ENCODE peak calls at places on chromosomes 3 and 15, in nine cellular contexts. O is cardiac muscle cell, F is NT2/D1, L is psoas muscle, Q is ovary, E is left ventricle myocardium inferior, R is HepG2, G is neuronal stem cell, H is colonic mucosa. U is an unnamed sample. For H3K4me1 and H3K27me3, the result is how much of the 10 kb centered on the place peaks cover.

GRCh38 chr3:129534428-129535027 is 6.1 kb downstream of the RHO start:
- DNase-seq in O (no peak), F (no peak), L (no peak), Q (no peak), E (no peak), R (peak), G (no peak), H (no peak), U (no peak)

GRCh38 chr15:65901336-65901735 is 32.0 kb downstream of the RAB11A start:
- DNase-seq in O (no peak), F (no peak), L (no peak), Q (no peak), E (no peak), R (no peak), G (no peak), H (no peak), U (no peak)

GRCh38 chr3:151058742-151059141 is 26.7 kb upstream of the MED12L start:
- DNase-seq in O (peak), F (no peak), L (no peak), Q (no peak), E (no peak), R (no peak), G (no peak), H (no peak), U (no peak)

GRCh38 chr3:80192871-80193270 is 425.1 kb upstream of the ROBO1 start:
- DNase-seq in O (no peak), F (no peak), L (no peak), Q (no peak), E (no peak), R (no peak), G (no peak), H (no peak), U (no peak)

GRCh38 chr15:77386626-77387025 is 33.3 kb downstream of the PEAK1 start:
- DNase-seq in O (no peak), F (no peak), L (no peak), Q (no peak), E (no peak), R (no peak), G (no peak), H (no peak), U (no peak)

GRCh38 chr3:60810876-60811275 is 440.4 kb downstream of the FHIT start:
- DNase-seq in O (no peak), F (no peak), L (no peak), Q (no peak), E (no peak), R (no peak), G (no peak), H (no peak), U (no peak)

GRCh38 chr3:14592836-14593235 is 52.7 kb upstream of the GRIP2 start:
- DNase-seq in O (no peak), F (no peak), L (no peak), Q (no peak), E (no peak), R (no peak), G (no peak), H (no peak), U (no peak)

GRCh38 chr3:187773963-187774789 is 28.9 kb upstream of the BCL6 start:
- DNase-seq in O (no peak), F (no peak), L (no peak), Q (no peak), E (no peak), R (no peak), G (no peak), H (no peak), U (no peak)

GRCh38 chr15:70328137-70329115 is 230.7 kb upstream of the TLE3 start:
- DNase-seq in O (no peak), F (no peak), L (peak), Q (no peak), E (peak), R (no peak), G (no peak), H (no peak), U (peak)

GRCh38 chr3:45145681-45146614 is at the start of gene CDCP1:
- DNase-seq in O (no peak), F (no peak), L (no peak), Q (no peak), E (no peak), R (no peak), G (no peak), H (peak), U (peak)

GRCh38 chr3:141330718-141331369 is 37.5 kb upstream of the ZBTB38 start:
- DNase-seq in O (no peak), F (no peak), L (no peak), Q (no peak), E (no peak), R (no peak), G (no peak), H (no peak), U (no peak)

GRCh38 chr3:114454592-114455251 is 160.9 kb downstream of the TIGIT start:
- DNase-seq in O (peak), F (no peak), L (no peak), Q (peak), E (no peak), R (no peak), G (peak), H (no peak), U (no peak)

GRCh38 chr3:185763347-185764010 is 61.4 kb downstream of the IGF2BP2 start:
- DNase-seq in O (no peak), F (no peak), L (no peak), Q (no peak), E (no peak), R (no peak), G (no peak), H (no peak), U (no peak)

GRCh38 chr3:118544458-118544857 is 490.2 kb downstream of the IGSF11 start:
- DNase-seq in O (no peak), F (peak), L (no peak), Q (no peak), E (no peak), R (no peak), G (no peak), H (peak), U (no peak)

GRCh38 chr15:69593981-69594966 is 141.7 kb downstream of the RPLP1 start:
- DNase-seq in O (peak), F (no peak), L (peak), Q (peak), E (peak), R (peak), G (no peak), H (peak), U (peak)

GRCh38 chr15:39623550-39623931 is 42.7 kb downstream of the THBS1 start:
- DNase-seq in O (no peak), F (no peak), L (no peak), Q (no peak), E (no peak), R (no peak), G (no peak), H (no peak), U (no peak)

GRCh38 chr15:67831363-67831762 is 6.1 kb downstream of the SKOR1 start:
- DNase-seq in O (no peak), F (no peak), L (peak), Q (no peak), E (no peak), R (no peak), G (no peak), H (no peak), U (no peak)

GRCh38 chr3:146164071-146164470 is 3.1 kb upstream of the PLOD2 start:
- DNase-seq in O (no peak), F (no peak), L (no peak), Q (no peak), E (no peak), R (no peak), G (no peak), H (no peak), U (no peak)

GRCh38 chr3:130705501-130705900 is 41.1 kb downstream of the PIK3R4 start:
- DNase-seq in O (no peak), F (no peak), L (no peak), Q (no peak), E (no peak), R (no peak), G (no peak), H (no peak), U (no peak)

GRCh38 chr3:13711911-13712650 is 163.2 kb downstream of the FBLN2 start:
- DNase-seq in O (no peak), F (no peak), L (no peak), Q (no peak), E (no peak), R (no peak), G (no peak), H (peak), U (peak)

GRCh38 chr15:84684092-84684491 is 26.1 kb upstream of the NMB start:
- DNase-seq in O (no peak), F (no peak), L (no peak), Q (no peak), E (no peak), R (no peak), G (no peak), H (no peak), U (no peak)

GRCh38 chr3:49718419-49719213 is 868 bp downstream of the AMIGO3 start:
- DNase-seq in O (peak), F (no peak), L (peak), Q (no peak), E (no peak), R (no peak), G (no peak), H (no peak), U (peak)

GRCh38 chr3:184733971-184734608 is 22.2 kb upstream of the MAGEF1 start:
- DNase-seq in O (no peak), F (no peak), L (no peak), Q (no peak), E (no peak), R (no peak), G (no peak), H (no peak), U (no peak)

GRCh38 chr3:168364992-168365391 is 269.3 kb upstream of the GOLIM4 start:
- DNase-seq in O (peak), F (no peak), L (no peak), Q (no peak), E (no peak), R (no peak), G (no peak), H (no peak), U (no peak)

GRCh38 chr15:88701561-88702095 is 62.8 kb downstream of the ISG20 start:
- DNase-seq in O (peak), F (no peak), L (no peak), Q (no peak), E (no peak), R (peak), G (no peak), H (no peak), U (no peak)

GRCh38 chr3:63908081-63908736 is 4.0 kb downstream of the SCAANT1 start:
- DNase-seq in O (peak), F (no peak), L (no peak), Q (no peak), E (no peak), R (peak), G (no peak), H (no peak), U (no peak)

GRCh38 chr3:68007621-68008226 is 353.3 kb upstream of the SUCLG2 start:
- DNase-seq in O (peak), F (no peak), L (peak), Q (no peak), E (no peak), R (no peak), G (peak), H (no peak), U (peak)

GRCh38 chr15:90047956-90048575 is 46.9 kb downstream of the ZNF710 start:
- DNase-seq in O (no peak), F (no peak), L (peak), Q (no peak), E (no peak), R (no peak), G (no peak), H (no peak), U (no peak)

GRCh38 chr3:176521531-176522175 is 675.6 kb downstream of the TBL1XR1 start:
- DNase-seq in O (no peak), F (no peak), L (no peak), Q (no peak), E (no peak), R (no peak), G (no peak), H (no peak), U (no peak)

GRCh38 chr3:181075098-181075497 is 85.6 kb upstream of the DNAJC19 start:
- DNase-seq in O (peak), F (peak), L (peak), Q (no peak), E (no peak), R (no peak), G (no peak), H (no peak), U (no peak)

GRCh38 chr3:11607816-11608215 is 35.9 kb downstream of the VGLL4 start:
- DNase-seq in O (peak), F (no peak), L (no peak), Q (no peak), E (no peak), R (peak), G (no peak), H (no peak), U (no peak)

GRCh38 chr3:177553012-177553411 is 355.7 kb upstream of the TBL1XR1 start:
- DNase-seq in O (no peak), F (no peak), L (no peak), Q (no peak), E (no peak), R (no peak), G (no peak), H (no peak), U (no peak)

GRCh38 chr3:177550667-177551066 is 353.4 kb upstream of the TBL1XR1 start:
- DNase-seq in O (no peak), F (no peak), L (no peak), Q (no peak), E (no peak), R (no peak), G (no peak), H (no peak), U (no peak)

GRCh38 chr3:177552051-177552450 is 354.8 kb upstream of the TBL1XR1 start:
- DNase-seq in O (no peak), F (no peak), L (no peak), Q (no peak), E (no peak), R (no peak), G (no peak), H (no peak), U (no peak)

GRCh38 chr3:177553586-177553985 is 356.3 kb upstream of the TBL1XR1 start:
- DNase-seq in O (no peak), F (no peak), L (no peak), Q (no peak), E (no peak), R (no peak), G (no peak), H (no peak), U (no peak)

DNA sequence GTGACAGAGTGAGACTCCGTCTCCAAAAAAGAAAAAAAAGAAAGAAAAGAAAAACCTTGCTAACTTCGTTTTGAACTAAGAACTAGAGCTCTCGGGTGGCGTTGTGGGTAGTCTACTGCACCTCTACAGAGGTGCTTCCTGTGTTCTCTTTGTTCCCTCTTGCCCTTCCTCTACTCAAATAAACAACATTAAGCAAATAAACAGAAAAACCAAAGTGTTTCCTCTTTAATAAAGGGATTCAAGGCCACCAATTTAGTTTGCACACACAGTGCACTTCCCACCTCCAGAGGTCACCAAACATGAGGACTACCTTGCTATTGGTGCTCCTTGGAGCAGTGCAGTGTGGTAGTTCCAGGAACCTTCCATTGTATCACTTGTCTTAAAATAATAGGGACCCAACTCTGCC is 354.2 kb upstream of the TBL1XR1 start:
- DNase-seq in O (no peak), F (no peak), L (no peak), Q (no peak), E (no peak), R (no peak), G (no peak), H (no peak), U (no peak)
- H3K4me1 ChIP-seq in O (under half), F (under half), L (under half), Q (under half), E (under half), R (under half), G (under half), H (under half), U (under half)

DNA sequence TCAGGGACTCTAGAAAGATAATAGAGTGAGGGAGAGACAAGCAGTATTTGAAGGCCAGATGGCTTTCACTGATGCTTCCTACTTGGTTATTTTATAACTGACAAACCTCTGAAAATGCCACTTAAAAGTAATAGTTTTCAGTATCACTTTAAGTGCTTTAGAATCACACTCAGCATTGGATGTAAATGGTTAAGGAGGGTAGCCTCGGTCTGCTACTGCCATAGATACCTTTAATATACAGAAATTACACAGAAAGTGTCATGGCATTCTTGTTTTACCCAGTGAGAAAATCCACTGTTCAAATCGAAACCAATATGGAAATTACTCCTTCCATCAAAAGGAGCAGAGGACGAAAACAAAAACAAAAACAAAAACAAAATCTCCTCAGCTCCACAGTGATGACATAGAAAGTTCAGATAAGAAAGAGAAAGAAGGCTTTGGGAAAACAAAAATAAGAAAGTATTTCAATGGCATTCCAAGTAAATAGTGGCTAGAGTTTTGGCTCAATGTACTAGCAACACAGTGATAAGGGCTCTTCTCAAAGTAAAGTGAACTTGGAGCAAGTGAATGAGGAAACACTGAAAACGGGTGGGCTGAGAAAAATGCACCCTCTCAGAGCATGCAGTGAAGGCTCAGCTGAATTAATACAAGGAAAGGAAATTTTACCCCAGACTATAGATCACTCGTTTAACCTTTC is 43.2 kb upstream of the CD47 start:
- DNase-seq in O (no peak), F (no peak), L (no peak), Q (no peak), E (no peak), R (no peak), G (no peak), H (no peak), U (no peak)
- H3K4me3 ChIP-seq in O (no peak), F (no peak), L (no peak), Q (no peak), E (no peak), R (no peak), G (no peak), H (no peak), U (no peak)

GRCh38 chr15:79090487-79091203 is at the start of gene RASGRF1:
- DNase-seq in O (peak), F (no peak), L (no peak), Q (no peak), E (no peak), R (no peak), G (peak), H (peak), U (no peak)
- H3K27me3 ChIP-seq in O (half or more), F (half or more), L (under half), Q (under half), E (half or more), R (half or more), G (under half), H (under half), U (under half)

GRCh38 chr15:33324609-33325008 is 13.8 kb downstream of the RYR3 start:
- DNase-seq in O (no peak), F (no peak), L (no peak), Q (no peak), E (no peak), R (no peak), G (no peak), H (no peak), U (no peak)
- H3K4me1 ChIP-seq in O (under half), F (under half), L (under half), Q (under half), E (under half), R (under half), G (under half), H (under half), U (under half)

GRCh38 chr3:51703776-51704510 is 2.9 kb upstream of the GRM2 start:
- DNase-seq in O (no peak), F (no peak), L (peak), Q (no peak), E (peak), R (no peak), G (no peak), H (no peak), U (peak)
- H3K4me3 ChIP-seq in O (no peak), F (peak), L (no peak), Q (no peak), E (no peak), R (no peak), G (no peak), H (no peak), U (no peak)

GRCh38 chr3:85313380-85313779 is 354.6 kb downstream of the CADM2 start:
- DNase-seq in O (no peak), F (no peak), L (no peak), Q (no peak), E (no peak), R (no peak), G (no peak), H (no peak), U (no peak)

GRCh38 chr3:85312326-85312725 is 353.5 kb downstream of the CADM2 start:
- DNase-seq in O (no peak), F (no peak), L (no peak), Q (no peak), E (no peak), R (no peak), G (no peak), H (no peak), U (no peak)

GRCh38 chr3:85321892-85322291 is 363.1 kb downstream of the CADM2 start:
- DNase-seq in O (no peak), F (no peak), L (no peak), Q (no peak), E (no peak), R (no peak), G (no peak), H (no peak), U (no peak)

GRCh38 chr3:85316252-85316651 is 357.5 kb downstream of the CADM2 start:
- DNase-seq in O (no peak), F (no peak), L (no peak), Q (no peak), E (no peak), R (no peak), G (no peak), H (no peak), U (no peak)
- H3K27me3 ChIP-seq in O (under half), F (under half), L (under half), Q (under half), E (under half), R (under half), G (under half), H (under half), U (under half)

DNA sequence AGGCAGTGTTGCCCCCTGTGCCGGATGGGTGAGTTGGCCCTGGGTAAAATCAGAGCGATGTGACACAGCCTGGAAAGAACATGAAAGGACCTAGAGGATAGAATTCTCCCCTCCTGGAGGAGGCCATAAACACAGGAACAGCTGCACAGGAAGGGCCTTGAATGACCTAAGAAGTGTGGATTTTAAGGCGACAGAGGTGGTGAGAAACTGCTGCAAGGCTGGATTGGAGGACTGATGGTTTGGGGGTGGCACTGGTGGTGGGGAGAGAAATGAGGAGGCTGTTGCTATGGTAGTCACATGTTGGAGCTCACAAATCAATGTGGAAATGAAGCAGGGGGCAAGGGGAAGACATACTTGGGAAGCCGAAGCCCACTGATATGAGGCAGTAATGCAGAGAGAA is 13.8 kb downstream of the XIRP1 start:
- DNase-seq in O (no peak), F (no peak), L (no peak), Q (no peak), E (no peak), R (no peak), G (no peak), H (no peak), U (no peak)
- H3K4me1 ChIP-seq in O (under half), F (under half), L (under half), Q (under half), E (half or more), R (under half), G (under half), H (under half), U (under half)

U was measured in aorta.